ENCODE peak calls at places on chromosome 14, in four cellular contexts. K is AML-193; J is C1 segment of cervical spinal cord; M is stimulated activated CD4-positive, alpha-beta T cell treated with anti-CD3 and anti-CD28 coated beads, Interleukin-4, amount 100 ng/mL, for 1 hour. Q is an unnamed sample.

GRCh38 chr14:68506645-68507405 is 286.0 kb downstream of the ZFP36L1 start:
- DNase-seq in K (no peak), J (no peak), M (peak; percentile 36), Q (no peak)

GRCh38 chr14:56964885-56965284 is 154.6 kb upstream of the OTX2 start:
- DNase-seq in K (no peak), J (no peak), M (no peak), Q (no peak)

GRCh38 chr14:75123991-75124390 is 2.9 kb downstream of the NEK9 start:
- DNase-seq in K (peak; percentile 83), J (no peak), M (no peak), Q (peak; percentile 86)

GRCh38 chr14:32307881-32308582 is 21.1 kb upstream of the AKAP6 start:
- DNase-seq in K (no peak), J (no peak), M (no peak), Q (no peak)

GRCh38 chr14:102775855-102776760 is 1.1 kb upstream of the TRAF3 start:
- DNase-seq in K (no peak), J (no peak), M (no peak), Q (peak; percentile 68)

GRCh38 chr14:95549656-95550585 is 15.1 kb downstream of the GLRX5 start:
- DNase-seq in K (no peak), J (no peak), M (no peak), Q (no peak)

GRCh38 chr14:67464377-67464776 is 24.1 kb downstream of the TMEM229B start:
- DNase-seq in K (no peak), J (no peak), M (no peak), Q (no peak)

GRCh38 chr14:90828642-90829487 is 12.6 kb upstream of the TTC7B start:
- DNase-seq in K (peak; percentile 17), J (peak; percentile 57), M (no peak), Q (no peak)

GRCh38 chr14:64708148-64709004 is 4.2 kb downstream of the PLEKHG3 start:
- DNase-seq in K (peak; percentile 95), J (peak; percentile 54), M (no peak), Q (peak; percentile 9)

GRCh38 chr14:70073924-70074566 is 114.7 kb downstream of the SLC8A3 start:
- DNase-seq in K (peak; percentile 38), J (peak; percentile 12), M (peak; percentile 42), Q (peak; percentile 62)

GRCh38 chr14:104143521-104144452 is 5.4 kb downstream of the KIF26A start:
- DNase-seq in K (no peak), J (no peak), M (no peak), Q (no peak)

GRCh38 chr14:65000868-65001600 is 14.3 kb downstream of the FNTB start:
- DNase-seq in K (no peak), J (no peak), M (no peak), Q (no peak)

GRCh38 chr14:99721792-99722516 is 37.9 kb downstream of the CYP46A1 start:
- DNase-seq in K (no peak), J (no peak), M (no peak), Q (no peak)

GRCh38 chr14:101183376-101184103 is 280.0 kb upstream of the RTL1 start:
- DNase-seq in K (no peak), J (no peak), M (no peak), Q (no peak)

GRCh38 chr14:65453807-65454480 is 41.4 kb downstream of the FUT8 start:
- DNase-seq in K (no peak), J (no peak), M (no peak), Q (no peak)

GRCh38 chr14:68571928-68572525 is 220.8 kb downstream of the ZFP36L1 start:
- DNase-seq in K (no peak), J (no peak), M (no peak), Q (no peak)

GRCh38 chr14:71143391-71144290 is 236.4 kb downstream of the PCNX1 start:
- DNase-seq in K (peak; percentile 16), J (no peak), M (no peak), Q (peak; percentile 80)

GRCh38 chr14:70601162-70601561 is 707 bp upstream of the MED6 start:
- DNase-seq in K (no peak), J (no peak), M (no peak), Q (peak; percentile 34)

GRCh38 chr14:100031506-100032281 is 33.5 kb upstream of the EVL start:
- DNase-seq in K (peak; percentile 11), J (no peak), M (no peak), Q (peak; percentile 99)

GRCh38 chr14:58731465-58732330 is 93.9 kb downstream of the DACT1 start:
- DNase-seq in K (no peak), J (no peak), M (no peak), Q (peak; percentile 100)

GRCh38 chr14:102633906-102634595 is 41.6 kb downstream of the RCOR1 start:
- DNase-seq in K (no peak), J (no peak), M (no peak), Q (no peak)

GRCh38 chr14:73238262-73238852 is 1.1 kb downstream of the PAPLN start:
- DNase-seq in K (no peak), J (no peak), M (no peak), Q (peak; percentile 59)

GRCh38 chr14:63276492-63277342 is 42.0 kb downstream of the GPHB5 start:
- DNase-seq in K (peak; percentile 34), J (no peak), M (no peak), Q (peak; percentile 67)

GRCh38 chr14:93732524-93732923 is 55.8 kb downstream of the PRIMA1 start:
- DNase-seq in K (no peak), J (no peak), M (no peak), Q (no peak)

GRCh38 chr14:96501383-96501745 is 818 bp upstream of the PAPOLA start:
- DNase-seq in K (peak; percentile 32), J (no peak), M (no peak), Q (no peak)

GRCh38 chr14:69657961-69658360 is 46.6 kb downstream of the SUSD6 start:
- DNase-seq in K (no peak), J (peak; percentile 23), M (no peak), Q (no peak)

GRCh38 chr14:104442611-104443390 is 136.8 kb upstream of the C14orf180 start:
- DNase-seq in K (no peak), J (no peak), M (no peak), Q (no peak)

GRCh38 chr14:76926521-76927251 is 100.5 kb downstream of the LRRC74A start:
- DNase-seq in K (no peak), J (no peak), M (peak; percentile 33), Q (peak; percentile 53)

GRCh38 chr14:72576258-72576657 is 317.6 kb downstream of the DPF3 start:
- DNase-seq in K (no peak), J (no peak), M (no peak), Q (no peak)

Q was measured in HCEC 1CT.